ENCODE peak calls at places on chromosomes 13 and 19, in four cellular contexts. C is right cardiac atrium, W is fibroblast of lung, I is HS-27A. A is an unnamed sample.

GRCh38 chr13:42498521-42498920 is 75.4 kb upstream of the TNFSF11 start:
- DNase-seq in C (no peak), W (no peak), I (no peak), A (no peak)

GRCh38 chr19:661427-662196 is 1.4 kb downstream of the RNF126 start:
- DNase-seq in C (no peak), W (no peak), I (no peak), A (no peak)

GRCh38 chr19:11482384-11483050 is 1.7 kb upstream of the ELAVL3 start:
- DNase-seq in C (peak; percentile 95), W (peak; percentile 55), I (peak; percentile 47), A (peak; percentile 18)

GRCh38 chr19:48991823-48992570 is 1.1 kb downstream of the GYS1 start:
- DNase-seq in C (no peak), W (peak; percentile 81), I (no peak), A (peak; percentile 43)

GRCh38 chr19:10862561-10863106 is 8.7 kb upstream of the CARM1 start:
- DNase-seq in C (no peak), W (no peak), I (no peak), A (no peak)

GRCh38 chr19:623974-624373 is 9.4 kb downstream of the POLRMT start:
- DNase-seq in C (no peak), W (peak; percentile 94), I (no peak), A (peak; percentile 97)

GRCh38 chr13:98944336-98944735 is 33.5 kb downstream of the DOCK9 start:
- DNase-seq in C (no peak), W (no peak), I (no peak), A (no peak)

GRCh38 chr13:113420833-113421600 is 32.3 kb downstream of the ADPRHL1 start:
- DNase-seq in C (peak; percentile 71), W (no peak), I (no peak), A (no peak)

GRCh38 chr19:47675859-47676258 is 37.4 kb upstream of the EHD2 start:
- DNase-seq in C (no peak), W (no peak), I (no peak), A (no peak)

GRCh38 chr19:13269348-13269747 is 119.1 kb downstream of the IER2 start:
- DNase-seq in C (no peak), W (no peak), I (no peak), A (no peak)

GRCh38 chr19:15251749-15252397 is 19.6 kb upstream of the EPHX3 start:
- DNase-seq in C (peak; percentile 94), W (peak; percentile 93), I (peak; percentile 73), A (peak; percentile 95)

GRCh38 chr19:30799854-30800755 is 427.9 kb downstream of the ZNF536 start:
- DNase-seq in C (peak; percentile 75), W (no peak), I (no peak), A (no peak)

GRCh38 chr19:35006342-35006998 is 6.3 kb downstream of the GRAMD1A start:
- DNase-seq in C (no peak), W (peak; percentile 90), I (peak; percentile 91), A (no peak)

GRCh38 chr13:113930711-113931637 is 42.9 kb downstream of the C13orf46 start:
- DNase-seq in C (peak; percentile 47), W (no peak), I (no peak), A (no peak)

GRCh38 chr13:103102482-103102881 is 36.3 kb upstream of the SLC10A2 start:
- DNase-seq in C (no peak), W (peak; percentile 0), I (no peak), A (no peak)

GRCh38 chr13:77016888-77017623 is 9.9 kb downstream of the FBXL3 start:
- DNase-seq in C (no peak), W (no peak), I (no peak), A (no peak)

GRCh38 chr13:45674908-45675307 is 27.2 kb upstream of the CBY2 start:
- DNase-seq in C (no peak), W (peak; percentile 99), I (peak; percentile 55), A (peak; percentile 41)

GRCh38 chr13:19590423-19590822 is 29.1 kb upstream of the TPTE2 start:
- DNase-seq in C (no peak), W (no peak), I (no peak), A (no peak)

A was measured in skeletal muscle cell.